ENCODE peak calls at places on chromosome 7, in six cellular contexts. E, C, S, T, K and O are unnamed samples.

GRCh38 chr7:99393363-99394187 is 14.8 kb downstream of the PDAP1 start:
- DNase-seq in S (no peak), C (no peak), E (no peak), T (peak; percentile 84), K (no peak), O (no peak)

GRCh38 chr7:107966701-107967100 is 36.3 kb downstream of the LAMB1 start:
- DNase-seq in K (no peak), E (no peak), C (no peak), S (no peak), T (no peak), O (no peak)

GRCh38 chr7:24290004-24290641 is 6.1 kb downstream of the NPY start:
- DNase-seq in C (no peak), S (no peak), K (no peak), E (peak; percentile 41), T (no peak), O (no peak)

GRCh38 chr7:158266817-158267736 is 320.5 kb downstream of the PTPRN2 start:
- DNase-seq in K (no peak), S (peak; percentile 26), T (peak; percentile 52), E (no peak), C (no peak), O (no peak)

GRCh38 chr7:38862666-38863065 is 46.3 kb downstream of the VPS41 start:
- DNase-seq in C (no peak), T (no peak), E (no peak), S (no peak), K (no peak), O (no peak)

GRCh38 chr7:146864644-146865043 is 748.0 kb downstream of the CNTNAP2 start:
- DNase-seq in S (no peak), E (no peak), C (no peak), T (no peak), K (no peak), O (no peak)

GRCh38 chr7:1318661-1319060 is 86.0 kb downstream of the UNCX start:
- DNase-seq in T (peak; percentile 54), C (no peak), E (no peak), K (no peak), S (no peak), O (no peak)

GRCh38 chr7:501526-501925 is 18.1 kb downstream of the PDGFA start:
- DNase-seq in E (no peak), S (no peak), K (no peak), C (no peak), T (peak; percentile 62), O (no peak)

GRCh38 chr7:155850001-155850436 is 37.8 kb upstream of the SHH start:
- DNase-seq in T (peak; percentile 43), E (no peak), S (no peak), C (no peak), K (no peak), O (no peak)

GRCh38 chr7:45073031-45073842 is 15.5 kb downstream of the NACAD start:
- DNase-seq in K (no peak), E (no peak), T (no peak), S (peak; percentile 22), C (no peak), O (no peak)
- H3K27ac ChIP-seq in K (no peak overlapping the region), E (no peak overlapping the region), T (no peak overlapping the region), S (no peak overlapping the region), C (no peak overlapping the region), O (no peak overlapping the region)

DNA sequence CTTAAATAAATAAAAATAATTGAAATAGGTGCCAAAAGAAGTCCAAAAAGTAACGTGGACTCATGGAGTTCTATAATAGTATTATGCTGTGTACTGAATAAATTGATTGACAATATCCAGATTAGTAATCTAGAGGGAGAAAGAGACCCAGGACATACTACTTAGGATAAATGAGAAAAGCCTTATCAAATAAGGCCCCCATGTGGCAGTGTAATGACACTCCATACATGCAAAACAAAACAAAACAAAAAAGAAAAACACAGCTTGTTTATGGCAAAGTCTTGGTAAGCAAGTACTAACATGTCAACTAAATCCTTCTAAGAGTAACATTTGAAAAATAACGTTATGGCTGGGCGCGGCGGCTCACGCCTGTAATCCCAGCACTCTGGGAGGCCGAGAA is 3.6 kb upstream of the RUNDC3B start:
- DNase-seq in E (no peak), K (no peak), C (no peak), S (no peak), T (no peak), O (no peak)
- H3K27ac ChIP-seq in E (no peak overlapping the region), K (no peak overlapping the region), C (no peak overlapping the region), S (no peak overlapping the region), T (no peak overlapping the region), O (no peak overlapping the region)

DNA sequence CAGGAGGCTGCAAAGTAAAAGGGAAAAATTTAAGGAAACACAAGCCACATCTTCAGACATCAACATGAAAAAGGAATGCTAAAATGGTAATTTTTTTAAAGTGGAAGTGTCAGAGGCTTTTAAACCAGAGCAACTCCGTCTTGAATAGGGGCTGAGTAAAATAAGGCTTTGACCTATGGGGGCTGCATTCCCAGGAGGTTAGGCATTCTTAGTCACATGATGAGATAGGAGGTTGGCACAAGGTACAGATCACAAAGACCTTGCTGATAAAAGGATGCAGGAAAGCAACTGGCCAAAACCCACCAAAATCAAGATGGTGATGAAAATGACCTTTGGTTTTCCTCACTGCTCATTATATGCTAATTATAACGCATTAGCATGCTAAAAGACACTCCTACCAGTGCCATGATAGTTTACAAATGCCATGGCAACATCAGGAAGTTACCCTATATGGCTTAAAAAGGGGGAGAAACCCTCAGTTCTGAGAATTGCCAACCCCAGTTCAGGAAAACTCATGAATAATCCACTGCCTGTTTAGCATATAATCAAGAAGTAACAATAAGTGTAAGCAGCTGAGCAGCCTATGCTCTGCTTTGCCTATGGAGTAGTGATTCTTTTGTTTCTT is 128.3 kb downstream of the SKAP2 start:
- DNase-seq in E (no peak), C (no peak), S (no peak), K (no peak), T (no peak), O (no peak)
- H3K27ac ChIP-seq in E (no peak overlapping the region), C (no peak overlapping the region), S (no peak overlapping the region), K (no peak overlapping the region), T (no peak overlapping the region), O (no peak overlapping the region)

GRCh38 chr7:106512217-106512616 is 148.7 kb downstream of the CCDC71L start:
- DNase-seq in K (no peak), S (no peak), C (no peak), E (no peak), T (no peak), O (no peak)

GRCh38 chr7:106517508-106517907 is 143.4 kb downstream of the CCDC71L start:
- DNase-seq in K (no peak), T (no peak), E (no peak), S (no peak), C (no peak), O (no peak)

GRCh38 chr7:106515321-106515720 is 145.6 kb downstream of the CCDC71L start:
- DNase-seq in K (no peak), C (no peak), T (no peak), E (no peak), S (no peak), O (no peak)

GRCh38 chr7:106518239-106518638 is 142.7 kb downstream of the CCDC71L start:
- DNase-seq in K (no peak), E (no peak), S (no peak), C (no peak), T (no peak), O (no peak)

DNA sequence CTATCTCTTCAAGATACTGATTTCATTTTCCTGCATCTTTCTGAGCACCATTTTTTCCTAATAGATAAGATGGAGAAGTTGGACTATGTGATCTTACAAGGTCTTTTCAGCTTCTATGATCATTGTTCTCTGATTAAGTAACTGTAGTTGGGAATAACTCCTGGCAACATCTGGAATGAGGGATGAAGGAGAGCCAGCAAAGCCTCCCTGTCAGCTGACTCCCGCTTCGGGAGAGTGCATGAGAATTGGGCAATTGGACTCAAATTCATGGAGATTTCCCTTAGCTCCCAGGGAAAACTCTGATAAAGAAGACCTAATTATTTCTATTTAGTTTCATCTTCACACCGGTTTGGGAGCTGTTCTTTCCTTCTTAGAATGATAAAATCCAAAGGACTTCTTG is 146.1 kb downstream of the CCDC71L start:
- DNase-seq in E (no peak), T (peak; percentile 73), C (no peak), S (no peak), K (no peak), O (no peak)
- H3K27ac ChIP-seq in E (no peak overlapping the region), T (no peak overlapping the region), C (no peak overlapping the region), S (no peak overlapping the region), K (no peak overlapping the region), O (no peak overlapping the region)

DNA sequence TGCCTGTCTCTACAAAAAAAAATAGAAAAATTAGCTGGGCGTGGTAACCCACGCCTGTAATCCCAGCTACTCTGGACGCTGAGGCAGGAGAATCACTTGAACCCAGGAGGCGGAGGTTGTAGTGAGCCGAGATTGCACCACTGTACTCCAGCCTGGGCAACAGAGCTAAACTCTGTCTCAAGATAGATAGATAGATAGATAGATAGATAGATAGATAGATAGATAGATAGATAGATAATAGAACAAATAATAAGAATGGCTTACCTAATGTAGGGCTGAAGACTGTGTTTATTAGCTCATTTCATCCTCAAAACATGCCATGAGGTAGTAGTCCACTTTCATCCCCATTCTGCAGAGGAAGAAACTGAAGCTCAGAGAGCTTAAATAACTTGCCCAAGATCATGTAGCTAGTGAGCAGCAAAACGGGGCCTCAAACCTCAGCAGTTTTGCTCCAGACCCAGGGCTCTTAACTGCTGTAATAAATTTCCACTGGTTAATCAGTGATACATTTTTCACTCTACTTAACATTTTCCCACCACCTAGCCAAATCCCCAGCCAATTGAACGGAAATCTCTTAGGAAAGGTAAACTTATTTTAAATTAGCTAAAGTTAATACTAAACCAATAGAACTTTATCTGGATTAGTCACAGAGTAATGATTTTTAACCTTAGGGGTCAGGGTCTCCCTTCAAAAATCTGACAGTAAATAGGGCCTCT is 87.7 kb upstream of the KMT2E start:
- DNase-seq in S (no peak), K (no peak), E (no peak), T (no peak), C (no peak), O (no peak)
- H3K27ac ChIP-seq in S (peak overlapping the region; percentile 26), K (no peak overlapping the region), E (no peak overlapping the region), T (no peak overlapping the region), C (no peak overlapping the region), O (no peak overlapping the region)